ENCODE peak calls at places on chromosomes 4 and X, in eight cellular contexts. X, B, T, Z, U, A, V and S are unnamed samples.
A peak's percentile ranks its signal among the peaks of the same experiment; 100 is the strongest.

GRCh38 chr4:61375316-61375715 is 175.2 kb downstream of the ADGRL3 start:
- DNase-seq in U (no peak), A (no peak), B (no peak), V (no peak), X (no peak), Z (no peak), T (no peak), S (no peak)

GRCh38 chr4:48234575-48234974 is 35.1 kb downstream of the TEC start:
- DNase-seq in X (no peak), U (no peak), V (no peak), Z (no peak), T (no peak), B (no peak), A (no peak), S (no peak)

GRCh38 chr4:69731826-69732225 is 28.6 kb downstream of the SULT1B1 start:
- DNase-seq in X (no peak), Z (no peak), U (no peak), V (no peak), A (no peak), B (no peak), T (no peak), S (no peak)

GRCh38 chr4:4216668-4217067 is 10.1 kb downstream of the OTOP1 start:
- DNase-seq in Z (no peak), V (no peak), B (no peak), A (no peak), T (no peak), U (no peak), X (no peak), S (no peak)

GRCh38 chrX:3743821-3744439 is 30.5 kb upstream of the PRKX start:
- DNase-seq in X (no peak), U (peak; percentile 4), A (no peak), B (no peak), T (no peak), V (no peak), Z (no peak), S (no peak)

GRCh38 chr4:76952631-76953587 is 3.4 kb downstream of the SEPTIN11 start:
- DNase-seq in X (no peak), U (no peak), B (no peak), Z (no peak), V (no peak), T (no peak), A (no peak), S (no peak)

GRCh38 chr4:148776944-148777343 is 334.7 kb upstream of the NR3C2 start:
- DNase-seq in U (no peak), X (no peak), A (no peak), Z (no peak), T (no peak), B (no peak), V (no peak), S (no peak)

GRCh38 chr4:120858776-120859175 is 63.8 kb downstream of the PRDM5 start:
- DNase-seq in V (no peak), A (no peak), T (no peak), U (no peak), Z (no peak), X (no peak), B (no peak), S (no peak)

GRCh38 chr4:153488006-153488718 is 22.0 kb downstream of the TMEM131L start:
- DNase-seq in V (no peak), A (peak; percentile 70), B (no peak), Z (no peak), U (peak; percentile 66), T (no peak), X (no peak), S (no peak)

GRCh38 chr4:140098481-140099132 is 55.4 kb downstream of the MAML3 start:
- DNase-seq in X (no peak), Z (no peak), V (peak; percentile 87), A (no peak), B (no peak), T (no peak), U (no peak), S (no peak)

GRCh38 chrX:48540015-48540350 is 469 bp downstream of the TBC1D25 start:
- DNase-seq in Z (peak; percentile 47), X (no peak), A (peak; percentile 53), B (no peak), U (peak; percentile 47), V (peak; percentile 38), T (peak; percentile 53), S (peak; percentile 65)

GRCh38 chr4:69092190-69092589 is 4.1 kb upstream of the UGT2B7 start:
- DNase-seq in X (no peak), T (peak; percentile 36), U (no peak), A (no peak), Z (peak; percentile 18), V (no peak), B (no peak), S (no peak)

GRCh38 chrX:11629593-11630211 is 36.0 kb downstream of the ARHGAP6 start:
- DNase-seq in U (no peak), B (no peak), T (no peak), A (no peak), X (no peak), V (no peak), Z (no peak), S (no peak)

GRCh38 chr4:20126906-20127305 is 124.8 kb upstream of the SLIT2 start:
- DNase-seq in B (no peak), Z (no peak), X (no peak), U (no peak), T (no peak), V (no peak), A (no peak), S (no peak)

GRCh38 chr4:175770555-175770954 is 41.5 kb downstream of the GPM6A start:
- DNase-seq in X (no peak), V (no peak), U (no peak), B (no peak), Z (no peak), A (no peak), T (peak; percentile 14), S (no peak)